ENCODE peak calls at places on chromosomes 1 and 21, in six cellular contexts. U is GM23338, T is lung, B is kidney epithelial cell, P is psoas muscle, V is SK-N-SH. A is an unnamed sample. For H3K36me3, the result is how much of the 10 kb centered on the place peaks cover.

GRCh38 chr1:201740086-201740541 is 88.8 kb upstream of the IPO9 start:
- DNase-seq in T (no peak), V (peak), B (no peak), P (no peak), U (peak), A (no peak)

GRCh38 chr1:150562384-150563339 is 13.5 kb downstream of the ADAMTSL4 start:
- DNase-seq in P (no peak), U (peak), T (no peak), V (no peak), B (no peak), A (no peak)

GRCh38 chr1:45924736-45925135 is 121.3 kb downstream of the MAST2 start:
- DNase-seq in B (no peak), V (no peak), P (no peak), T (no peak), U (no peak), A (no peak)

GRCh38 chr1:36606908-36607651 is 124.4 kb upstream of the CSF3R start:
- DNase-seq in T (no peak), B (no peak), V (no peak), U (no peak), P (no peak), A (no peak)

GRCh38 chr1:172909606-172910326 is 141.0 kb downstream of the TNFSF18 start:
- DNase-seq in B (peak), P (no peak), V (no peak), U (no peak), T (no peak), A (no peak)

GRCh38 chr1:160846281-160846680 is 16.4 kb downstream of the CD244 start:
- DNase-seq in U (no peak), P (no peak), B (no peak), V (no peak), T (no peak), A (no peak)

GRCh38 chr21:36661511-36662309 is 37.2 kb upstream of the SIM2 start:
- DNase-seq in U (peak), T (no peak), V (peak), P (peak), B (no peak), A (peak)

GRCh38 chr1:216523449-216524190 is 100.4 kb upstream of the USH2A start:
- DNase-seq in V (no peak), P (no peak), T (no peak), B (no peak), U (no peak), A (no peak)

GRCh38 chr1:229964281-229964680 is 102.8 kb upstream of the GALNT2 start:
- DNase-seq in U (no peak), B (no peak), P (no peak), T (no peak), V (no peak), A (no peak)

GRCh38 chr1:247639381-247639981 is 34.1 kb downstream of the OR2G3 start:
- DNase-seq in V (peak), P (peak), U (peak), T (peak), B (peak), A (no peak)

GRCh38 chr1:200483491-200484143 is 73.8 kb upstream of the ZNF281 start:
- DNase-seq in B (peak), U (peak), T (peak), P (no peak), V (peak), A (peak)

GRCh38 chr1:203629509-203630082 is 3.0 kb downstream of the ATP2B4 start:
- DNase-seq in V (no peak), B (no peak), U (peak), P (peak), T (peak), A (peak)

GRCh38 chr21:35777081-35777480 is 283.2 kb downstream of the SETD4 start:
- DNase-seq in V (no peak), U (no peak), T (no peak), P (no peak), B (no peak), A (no peak)

GRCh38 chr1:238927899-238928298 is 458.5 kb upstream of the CHRM3 start:
- DNase-seq in P (no peak), U (peak), B (no peak), T (no peak), V (no peak), A (no peak)

GRCh38 chr21:25862596-25862995 is 127.8 kb downstream of the GABPA start:
- DNase-seq in P (no peak), U (peak), V (no peak), T (no peak), B (no peak), A (peak)

GRCh38 chr1:27360159-27361043 is 6.4 kb downstream of the MAP3K6 start:
- DNase-seq in T (no peak), U (peak), V (no peak), P (no peak), B (no peak), A (no peak)

GRCh38 chr1:173297798-173298391 is 90.8 kb upstream of the TNFSF4 start:
- DNase-seq in T (no peak), V (no peak), B (no peak), P (no peak), U (no peak), A (no peak)

GRCh38 chr1:208791458-208791857 is 547.3 kb upstream of the PLXNA2 start:
- DNase-seq in V (no peak), B (peak), P (no peak), T (no peak), U (no peak), A (no peak)

GRCh38 chr1:93686497-93687250 is 5.0 kb upstream of the BCAR3 start:
- DNase-seq in T (no peak), U (no peak), P (no peak), B (no peak), V (no peak), A (no peak)

GRCh38 chr1:61141288-61142044 is 59.1 kb downstream of the NFIA start:
- DNase-seq in U (no peak), T (no peak), V (no peak), P (no peak), B (no peak), A (no peak)

GRCh38 chr1:195766709-195767108 is 841.5 kb downstream of the KCNT2 start:
- DNase-seq in B (no peak), P (no peak), T (no peak), U (no peak), V (no peak), A (no peak)

GRCh38 chr1:192311281-192311680 is 5.5 kb upstream of the RGS21 start:
- DNase-seq in V (no peak), B (peak), T (no peak), P (no peak), U (peak), A (peak)

GRCh38 chr1:186188004-186188539 is 187.0 kb downstream of the TPR start:
- DNase-seq in P (no peak), B (peak), V (no peak), T (no peak), U (no peak), A (no peak)

GRCh38 chr1:2594001-2594640 is 7.5 kb downstream of the PRXL2B start:
- DNase-seq in P (peak), U (no peak), V (peak), T (peak), B (no peak), A (no peak)

GRCh38 chr21:46616656-46617055 is 11.8 kb upstream of the S100B start:
- DNase-seq in V (no peak), T (no peak), U (no peak), B (no peak), P (no peak), A (no peak)

GRCh38 chr1:19260211-19261138 is 8.9 kb downstream of the MRTO4 start:
- DNase-seq in P (no peak), V (no peak), B (no peak), T (peak), U (no peak), A (no peak)
- H3K36me3 ChIP-seq in P (under half), V (under half), B (under half), T (under half), U (under half), A (half or more)

GRCh38 chr1:112697781-112698201 is 9.1 kb downstream of the RHOC start:
- DNase-seq in V (no peak), T (no peak), P (no peak), B (no peak), U (no peak), A (no peak)

GRCh38 chr1:112698366-112699310 is 8.3 kb downstream of the RHOC start:
- DNase-seq in B (no peak), P (no peak), V (no peak), U (no peak), T (no peak), A (no peak)

GRCh38 chr1:112701227-112702066 is 5.5 kb downstream of the RHOC start:
- DNase-seq in U (no peak), B (no peak), T (no peak), V (no peak), P (no peak), A (no peak)

GRCh38 chr1:112700290-112701226 is 6.4 kb downstream of the RHOC start:
- DNase-seq in T (peak), U (peak), P (peak), V (peak), B (peak), A (peak)

GRCh38 chr1:112699425-112700144 is 7.3 kb downstream of the RHOC start:
- DNase-seq in V (no peak), T (no peak), B (no peak), P (no peak), U (no peak), A (no peak)
- H3K36me3 ChIP-seq in V (half or more), T (under half), B (under half), P (under half), U (under half), A (half or more)

GRCh38 chr1:206609229-206609991 is 2.9 kb downstream of the EIF2D start:
- DNase-seq in P (no peak), T (no peak), B (no peak), V (no peak), U (no peak), A (no peak)
- H3K36me3 ChIP-seq in P (under half), T (under half), B (under half), V (under half), U (under half), A (half or more)

GRCh38 chr1:153639280-153639679 is 5.4 kb downstream of the CHTOP start:
- DNase-seq in T (no peak), P (no peak), V (no peak), B (no peak), U (no peak), A (no peak)
- H3K36me3 ChIP-seq in T (under half), P (under half), V (half or more), B (under half), U (half or more), A (half or more)

DNA sequence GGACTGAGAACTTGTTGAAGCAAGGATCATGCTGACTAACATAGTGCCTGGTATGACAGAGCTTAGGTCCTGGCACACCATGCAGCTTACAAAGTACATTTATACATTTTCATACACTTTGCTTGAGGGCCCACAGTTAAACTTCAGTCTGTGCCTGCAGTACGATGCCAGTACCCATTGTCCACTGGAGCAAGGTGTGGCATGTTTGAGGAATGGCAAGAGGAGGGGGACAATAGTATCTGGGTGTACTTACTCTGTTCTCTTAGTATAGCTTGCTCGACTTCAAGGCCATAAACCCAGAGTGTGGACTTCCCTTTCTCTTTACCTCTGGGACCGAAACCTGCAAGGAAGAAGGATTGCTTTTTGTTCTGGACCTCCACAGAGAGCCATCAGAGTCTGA is 6.8 kb upstream of the YBX1 start:
- DNase-seq in B (no peak), T (no peak), V (no peak), U (no peak), P (no peak), A (no peak)
- H3K36me3 ChIP-seq in B (under half), T (under half), V (under half), U (under half), P (under half), A (half or more)

DNA sequence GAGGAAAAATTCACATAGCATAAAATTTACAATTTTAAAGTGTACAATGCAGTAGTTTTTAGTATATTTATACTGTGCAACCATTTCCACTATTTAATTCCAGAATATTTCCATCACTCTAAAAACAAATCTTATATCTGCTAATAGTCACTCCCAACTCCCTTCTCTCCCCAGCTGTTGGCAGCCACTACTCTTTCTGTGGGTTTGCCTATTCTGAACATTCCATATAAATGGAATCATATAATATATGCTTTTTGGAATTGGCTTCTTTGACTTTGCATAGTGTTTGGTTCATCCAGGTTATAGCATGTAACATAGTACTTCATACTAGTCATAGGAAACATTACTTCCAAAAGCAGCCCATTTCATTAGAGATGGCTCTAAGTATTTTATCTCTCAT is 25.0 kb upstream of the TMEM39B start:
- DNase-seq in V (no peak), U (no peak), T (no peak), P (no peak), B (no peak), A (no peak)
- H3K36me3 ChIP-seq in V (under half), U (half or more), T (under half), P (under half), B (under half), A (half or more)

GRCh38 chr1:227322376-227322775 is 4.1 kb upstream of the CDC42BPA start:
- DNase-seq in V (no peak), T (no peak), B (no peak), U (peak), P (no peak), A (no peak)

GRCh38 chr1:227328405-227329019 is 10.2 kb upstream of the CDC42BPA start:
- DNase-seq in V (no peak), B (no peak), P (no peak), T (no peak), U (no peak), A (no peak)

GRCh38 chr1:227323164-227323955 is 5.1 kb upstream of the CDC42BPA start:
- DNase-seq in U (no peak), P (no peak), V (no peak), T (no peak), B (no peak), A (no peak)

GRCh38 chr1:227323956-227324267 is 5.6 kb upstream of the CDC42BPA start:
- DNase-seq in V (no peak), B (no peak), T (no peak), U (no peak), P (no peak), A (no peak)

DNA sequence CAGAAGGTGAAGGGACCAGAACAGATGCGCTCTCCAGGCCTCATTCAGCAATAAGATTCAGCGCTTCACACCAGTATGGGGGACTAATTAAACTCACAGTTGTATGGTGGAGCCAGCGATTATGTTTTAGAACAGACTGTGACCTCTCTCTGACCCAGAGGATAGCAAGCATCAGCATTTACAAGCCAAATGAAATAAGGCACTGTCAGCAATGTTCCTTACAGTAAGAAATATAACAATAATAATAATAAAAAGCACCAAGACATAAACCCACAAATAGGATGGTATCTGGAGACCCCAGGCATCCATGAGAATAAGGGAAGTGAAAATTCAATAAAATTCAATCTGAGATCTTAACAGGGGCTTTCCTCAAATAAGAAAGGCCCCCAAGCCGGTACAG is 6.9 kb upstream of the CDC42BPA start:
- DNase-seq in V (no peak), U (no peak), P (no peak), T (no peak), B (no peak), A (no peak)
- H3K36me3 ChIP-seq in V (under half), U (under half), P (under half), T (under half), B (under half), A (under half)

GRCh38 chr1:225977937-225978748 is 21.0 kb downstream of the SDE2 start:
- DNase-seq in T (no peak), B (no peak), U (no peak), P (no peak), V (no peak), A (no peak)
- H3K36me3 ChIP-seq in T (under half), B (under half), U (under half), P (under half), V (under half), A (under half)

A was measured in NT2/D1.